ENCODE peak calls at places on chromosomes 13 and 19, in six cellular contexts. F, B, O, W, G and I are unnamed samples.

GRCh38 chr19:13014101-13014920 is 19.0 kb downstream of the NFIX start:
- DNase-seq in F (no peak), B (no peak), O (no peak), W (no peak), G (peak), I (no peak)

GRCh38 chr13:78238911-78239310 is 320.3 kb upstream of the EDNRB start:
- DNase-seq in F (no peak), B (no peak), O (no peak), W (no peak), G (no peak), I (no peak)

GRCh38 chr19:610801-611505 is 21.3 kb downstream of the HCN2 start:
- DNase-seq in F (no peak), B (no peak), O (no peak), W (no peak), G (peak), I (peak)

GRCh38 chr13:97498419-97498818 is 64.5 kb downstream of the RAP2A start:
- DNase-seq in F (no peak), B (no peak), O (no peak), W (no peak), G (no peak), I (no peak)

GRCh38 chr13:20902438-20903163 is at the start of gene XPO4:
- DNase-seq in F (peak), B (peak), O (peak), W (no peak), G (peak), I (peak)

GRCh38 chr13:110853235-110853721 is 61.6 kb downstream of the ANKRD10 start:
- DNase-seq in F (no peak), B (no peak), O (no peak), W (no peak), G (no peak), I (no peak)

GRCh38 chr19:18170714-18171255 is 2.8 kb upstream of the IFI30 start:
- DNase-seq in F (peak), B (no peak), O (no peak), W (no peak), G (no peak), I (no peak)

GRCh38 chr19:10975374-10976036 is 14.7 kb downstream of the SMARCA4 start:
- DNase-seq in F (no peak), B (no peak), O (no peak), W (no peak), G (no peak), I (peak)

GRCh38 chr13:74102691-74103090 is 31.5 kb downstream of the KLF12 start:
- DNase-seq in F (no peak), B (no peak), O (no peak), W (no peak), G (no peak), I (no peak)

GRCh38 chr13:29922281-29922821 is 71.9 kb upstream of the UBL3 start:
- DNase-seq in F (no peak), B (no peak), O (no peak), W (no peak), G (peak), I (no peak)

GRCh38 chr19:28426110-28426901 is 786.6 kb downstream of the UQCRFS1 start:
- DNase-seq in F (no peak), B (no peak), O (no peak), W (no peak), G (no peak), I (no peak)

GRCh38 chr19:46785054-46785979 is 3.1 kb downstream of the SLC1A5 start:
- DNase-seq in F (no peak), B (peak), O (no peak), W (no peak), G (no peak), I (no peak)

GRCh38 chr13:110398564-110399507 is 91.8 kb downstream of the COL4A2 start:
- DNase-seq in F (no peak), B (no peak), O (no peak), W (no peak), G (peak), I (no peak)

GRCh38 chr19:55383789-55384575 is at the start of gene TMEM238:
- DNase-seq in F (peak), B (peak), O (no peak), W (no peak), G (peak), I (peak)

GRCh38 chr19:31418055-31418454 is 68.8 kb upstream of the TSHZ3 start:
- DNase-seq in F (no peak), B (no peak), O (no peak), W (no peak), G (no peak), I (no peak)

GRCh38 chr13:94121686-94122085 is 357.8 kb downstream of the DCT start:
- DNase-seq in F (no peak), B (peak), O (no peak), W (no peak), G (peak), I (no peak)

GRCh38 chr19:39568604-39569003 is 28.6 kb upstream of the EID2 start:
- DNase-seq in F (no peak), B (peak), O (no peak), W (no peak), G (peak), I (no peak)

GRCh38 chr19:18475004-18475453 is 37.1 kb upstream of the ISYNA1 start:
- DNase-seq in F (no peak), B (no peak), O (no peak), W (no peak), G (no peak), I (no peak)

GRCh38 chr13:74153316-74153715 is 19.1 kb upstream of the KLF12 start:
- DNase-seq in F (no peak), B (no peak), O (no peak), W (no peak), G (peak), I (no peak)

GRCh38 chr19:31066385-31066784 is 282.9 kb downstream of the TSHZ3 start:
- DNase-seq in F (no peak), B (peak), O (no peak), W (peak), G (peak), I (no peak)

GRCh38 chr13:99045396-99045795 is 67.5 kb upstream of the DOCK9 start:
- DNase-seq in F (no peak), B (no peak), O (no peak), W (no peak), G (peak), I (no peak)